ENCODE peak calls at places on chromosomes 12 and 14, in eight cellular contexts. One of them, this sample, is unnamed.

GRCh38 chr12:123139926-123140674 is 10.8 kb downstream of the PITPNM2 start:
- DNase-seq in EL: peak; percentile 68
- DNase-seq in left cardiac atrium: peak; percentile 40
- DNase-seq in NCI-H345: no peak
- DNase-seq in naive thymus-derived CD8-positive, alpha-beta T cell: no peak
- DNase-seq in fibroblast of lung: peak; percentile 61
- DNase-seq in Calu3: peak; percentile 33
- DNase-seq in fibroblast of gingiva: no peak
- DNase-seq in this sample: no peak

GRCh38 chr14:53883739-53884138 is 72.9 kb downstream of the BMP4 start:
- DNase-seq in EL: no peak
- DNase-seq in left cardiac atrium: no peak
- DNase-seq in NCI-H345: no peak
- DNase-seq in naive thymus-derived CD8-positive, alpha-beta T cell: no peak
- DNase-seq in fibroblast of lung: no peak
- DNase-seq in Calu3: no peak
- DNase-seq in fibroblast of gingiva: no peak
- DNase-seq in this sample: no peak

GRCh38 chr12:102696045-102696444 is 215.7 kb upstream of the IGF1 start:
- DNase-seq in EL: no peak
- DNase-seq in left cardiac atrium: no peak
- DNase-seq in NCI-H345: no peak
- DNase-seq in naive thymus-derived CD8-positive, alpha-beta T cell: no peak
- DNase-seq in fibroblast of lung: no peak
- DNase-seq in Calu3: no peak
- DNase-seq in fibroblast of gingiva: no peak
- DNase-seq in this sample: no peak

GRCh38 chr14:50882932-50883826 is 11.3 kb downstream of the ABHD12B start:
- DNase-seq in EL: no peak
- DNase-seq in left cardiac atrium: no peak
- DNase-seq in NCI-H345: no peak
- DNase-seq in naive thymus-derived CD8-positive, alpha-beta T cell: no peak
- DNase-seq in fibroblast of lung: no peak
- DNase-seq in Calu3: peak; percentile 64
- DNase-seq in fibroblast of gingiva: no peak
- DNase-seq in this sample: no peak

GRCh38 chr14:105005329-105005928 is 15.5 kb downstream of the CDCA4 start:
- DNase-seq in EL: no peak
- DNase-seq in left cardiac atrium: no peak
- DNase-seq in NCI-H345: no peak
- DNase-seq in naive thymus-derived CD8-positive, alpha-beta T cell: no peak
- DNase-seq in fibroblast of lung: no peak
- DNase-seq in Calu3: no peak
- DNase-seq in fibroblast of gingiva: no peak
- DNase-seq in this sample: no peak

GRCh38 chr12:84128117-84128991 is 784.2 kb downstream of the SLC6A15 start:
- DNase-seq in EL: no peak
- DNase-seq in left cardiac atrium: no peak
- DNase-seq in NCI-H345: no peak
- DNase-seq in naive thymus-derived CD8-positive, alpha-beta T cell: no peak
- DNase-seq in fibroblast of lung: no peak
- DNase-seq in Calu3: no peak
- DNase-seq in fibroblast of gingiva: no peak
- DNase-seq in this sample: no peak

GRCh38 chr12:5268424-5269210 is 163.3 kb upstream of the NTF3 start:
- DNase-seq in EL: no peak
- DNase-seq in left cardiac atrium: no peak
- DNase-seq in NCI-H345: peak; percentile 83
- DNase-seq in naive thymus-derived CD8-positive, alpha-beta T cell: no peak
- DNase-seq in fibroblast of lung: no peak
- DNase-seq in Calu3: no peak
- DNase-seq in fibroblast of gingiva: no peak
- DNase-seq in this sample: no peak

GRCh38 chr14:70567791-70568190 is 32.7 kb downstream of the MED6 start:
- DNase-seq in EL: peak; percentile 26
- DNase-seq in left cardiac atrium: no peak
- DNase-seq in NCI-H345: peak; percentile 54
- DNase-seq in naive thymus-derived CD8-positive, alpha-beta T cell: no peak
- DNase-seq in fibroblast of lung: peak; percentile 20
- DNase-seq in Calu3: peak; percentile 36
- DNase-seq in fibroblast of gingiva: peak; percentile 7
- DNase-seq in this sample: no peak

GRCh38 chr12:53717319-53717718 is 9.9 kb downstream of the CALCOCO1 start:
- DNase-seq in EL: no peak
- DNase-seq in left cardiac atrium: no peak
- DNase-seq in NCI-H345: no peak
- DNase-seq in naive thymus-derived CD8-positive, alpha-beta T cell: no peak
- DNase-seq in fibroblast of lung: no peak
- DNase-seq in Calu3: no peak
- DNase-seq in fibroblast of gingiva: no peak
- DNase-seq in this sample: no peak

GRCh38 chr14:56423591-56423991 is 156.0 kb upstream of the TMEM260 start:
- DNase-seq in EL: no peak
- DNase-seq in left cardiac atrium: no peak
- DNase-seq in NCI-H345: no peak
- DNase-seq in naive thymus-derived CD8-positive, alpha-beta T cell: no peak
- DNase-seq in fibroblast of lung: peak; percentile 48
- DNase-seq in Calu3: no peak
- DNase-seq in fibroblast of gingiva: peak; percentile 70
- DNase-seq in this sample: no peak

GRCh38 chr12:28340261-28340660 is 150.0 kb downstream of the CCDC91 start:
- DNase-seq in EL: peak; percentile 36
- DNase-seq in left cardiac atrium: no peak
- DNase-seq in NCI-H345: no peak
- DNase-seq in naive thymus-derived CD8-positive, alpha-beta T cell: no peak
- DNase-seq in fibroblast of lung: peak; percentile 35
- DNase-seq in Calu3: no peak
- DNase-seq in fibroblast of gingiva: no peak
- DNase-seq in this sample: no peak

GRCh38 chr12:122732170-122732569 is 1.5 kb upstream of the HCAR1 start:
- DNase-seq in EL: no peak
- DNase-seq in left cardiac atrium: no peak
- DNase-seq in NCI-H345: no peak
- DNase-seq in naive thymus-derived CD8-positive, alpha-beta T cell: no peak
- DNase-seq in fibroblast of lung: no peak
- DNase-seq in Calu3: no peak
- DNase-seq in fibroblast of gingiva: no peak
- DNase-seq in this sample: no peak

GRCh38 chr12:6092784-6093722 is 31.4 kb downstream of the VWF start:
- DNase-seq in EL: peak; percentile 96
- DNase-seq in left cardiac atrium: peak; percentile 51
- DNase-seq in NCI-H345: no peak
- DNase-seq in naive thymus-derived CD8-positive, alpha-beta T cell: no peak
- DNase-seq in fibroblast of lung: peak; percentile 93
- DNase-seq in Calu3: peak; percentile 82
- DNase-seq in fibroblast of gingiva: peak; percentile 75
- DNase-seq in this sample: no peak

GRCh38 chr14:65357091-65357490 is 55.4 kb upstream of the FUT8 start:
- DNase-seq in EL: no peak
- DNase-seq in left cardiac atrium: no peak
- DNase-seq in NCI-H345: no peak
- DNase-seq in naive thymus-derived CD8-positive, alpha-beta T cell: no peak
- DNase-seq in fibroblast of lung: peak; percentile 24
- DNase-seq in Calu3: no peak
- DNase-seq in fibroblast of gingiva: no peak
- DNase-seq in this sample: no peak

GRCh38 chr12:57534250-57534649 is 11.6 kb downstream of the MBD6 start:
- DNase-seq in EL: no peak
- DNase-seq in left cardiac atrium: no peak
- DNase-seq in NCI-H345: no peak
- DNase-seq in naive thymus-derived CD8-positive, alpha-beta T cell: no peak
- DNase-seq in fibroblast of lung: no peak
- DNase-seq in Calu3: no peak
- DNase-seq in fibroblast of gingiva: no peak
- DNase-seq in this sample: no peak

GRCh38 chr12:30110970-30111586 is 327.3 kb upstream of the TMTC1 start:
- DNase-seq in EL: peak; percentile 21
- DNase-seq in left cardiac atrium: no peak
- DNase-seq in NCI-H345: no peak
- DNase-seq in naive thymus-derived CD8-positive, alpha-beta T cell: no peak
- DNase-seq in fibroblast of lung: peak; percentile 80
- DNase-seq in Calu3: no peak
- DNase-seq in fibroblast of gingiva: peak; percentile 36
- DNase-seq in this sample: no peak

GRCh38 chr12:91804533-91804932 is 341.1 kb downstream of the BTG1 start:
- DNase-seq in EL: peak; percentile 3
- DNase-seq in left cardiac atrium: no peak
- DNase-seq in NCI-H345: no peak
- DNase-seq in naive thymus-derived CD8-positive, alpha-beta T cell: no peak
- DNase-seq in fibroblast of lung: peak; percentile 61
- DNase-seq in Calu3: peak; percentile 30
- DNase-seq in fibroblast of gingiva: no peak
- DNase-seq in this sample: no peak

GRCh38 chr14:61188196-61188595 is 92.9 kb downstream of the TMEM30B start:
- DNase-seq in EL: peak; percentile 19
- DNase-seq in left cardiac atrium: peak; percentile 64
- DNase-seq in NCI-H345: no peak
- DNase-seq in naive thymus-derived CD8-positive, alpha-beta T cell: no peak
- DNase-seq in fibroblast of lung: peak; percentile 39
- DNase-seq in Calu3: no peak
- DNase-seq in fibroblast of gingiva: peak; percentile 68
- DNase-seq in this sample: peak; percentile 15

GRCh38 chr12:81942588-81942987 is 183.4 kb upstream of the PPFIA2 start:
- DNase-seq in EL: no peak
- DNase-seq in left cardiac atrium: no peak
- DNase-seq in NCI-H345: no peak
- DNase-seq in naive thymus-derived CD8-positive, alpha-beta T cell: no peak
- DNase-seq in fibroblast of lung: no peak
- DNase-seq in Calu3: peak; percentile 14
- DNase-seq in fibroblast of gingiva: no peak
- DNase-seq in this sample: no peak

This sample was measured in body of pancreas.